ENCODE peak calls at places on chromosomes 1 and 21, in ten cellular contexts. One of them, this sample, is unnamed.

GRCh38 chr1:169725930-169726329 is 7.9 kb downstream of the SELE start:
- DNase-seq in stimulated activated CD8-positive, alpha-beta memory T cell treated with anti-CD3 and anti-CD28 coated beads, Interleukin-7, amount 100 ng/mL, for 1 hour: no peak
- DNase-seq in amniotic stem cell: no peak
- DNase-seq in Peyer's patch: no peak
- DNase-seq in RWPE1: no peak
- DNase-seq in SJSA1: no peak
- DNase-seq in left lung: no peak
- DNase-seq in stimulated activated CD4-positive, alpha-beta T cell treated with anti-CD3 and anti-CD28 coated beads, Interleukin-2, amount 100 ng/mL, for 48 hours: no peak
- DNase-seq in naive thymus-derived CD8-positive, alpha-beta T cell: no peak
- DNase-seq in GM10248: no peak
- DNase-seq in this sample: no peak

GRCh38 chr1:116923421-116923820 is 13.7 kb downstream of the PTGFRN start:
- DNase-seq in stimulated activated CD8-positive, alpha-beta memory T cell treated with anti-CD3 and anti-CD28 coated beads, Interleukin-7, amount 100 ng/mL, for 1 hour: no peak
- DNase-seq in amniotic stem cell: no peak
- DNase-seq in Peyer's patch: no peak
- DNase-seq in RWPE1: no peak
- DNase-seq in SJSA1: no peak
- DNase-seq in left lung: no peak
- DNase-seq in stimulated activated CD4-positive, alpha-beta T cell treated with anti-CD3 and anti-CD28 coated beads, Interleukin-2, amount 100 ng/mL, for 48 hours: no peak
- DNase-seq in naive thymus-derived CD8-positive, alpha-beta T cell: no peak
- DNase-seq in GM10248: no peak
- DNase-seq in this sample: no peak

GRCh38 chr1:230548997-230549396 is 93.3 kb upstream of the COG2 start:
- DNase-seq in stimulated activated CD8-positive, alpha-beta memory T cell treated with anti-CD3 and anti-CD28 coated beads, Interleukin-7, amount 100 ng/mL, for 1 hour: no peak
- DNase-seq in amniotic stem cell: no peak
- DNase-seq in Peyer's patch: no peak
- DNase-seq in RWPE1: no peak
- DNase-seq in SJSA1: no peak
- DNase-seq in left lung: no peak
- DNase-seq in stimulated activated CD4-positive, alpha-beta T cell treated with anti-CD3 and anti-CD28 coated beads, Interleukin-2, amount 100 ng/mL, for 48 hours: no peak
- DNase-seq in naive thymus-derived CD8-positive, alpha-beta T cell: no peak
- DNase-seq in GM10248: no peak
- DNase-seq in this sample: no peak

GRCh38 chr1:31460027-31460426 is 47.0 kb downstream of the SERINC2 start:
- DNase-seq in stimulated activated CD8-positive, alpha-beta memory T cell treated with anti-CD3 and anti-CD28 coated beads, Interleukin-7, amount 100 ng/mL, for 1 hour: no peak
- DNase-seq in amniotic stem cell: no peak
- DNase-seq in Peyer's patch: no peak
- DNase-seq in RWPE1: no peak
- DNase-seq in SJSA1: no peak
- DNase-seq in left lung: no peak
- DNase-seq in stimulated activated CD4-positive, alpha-beta T cell treated with anti-CD3 and anti-CD28 coated beads, Interleukin-2, amount 100 ng/mL, for 48 hours: no peak
- DNase-seq in naive thymus-derived CD8-positive, alpha-beta T cell: no peak
- DNase-seq in GM10248: no peak
- DNase-seq in this sample: peak

GRCh38 chr1:97088386-97088785 is 366.8 kb downstream of the PTBP2 start:
- DNase-seq in stimulated activated CD8-positive, alpha-beta memory T cell treated with anti-CD3 and anti-CD28 coated beads, Interleukin-7, amount 100 ng/mL, for 1 hour: no peak
- DNase-seq in amniotic stem cell: no peak
- DNase-seq in Peyer's patch: no peak
- DNase-seq in RWPE1: no peak
- DNase-seq in SJSA1: no peak
- DNase-seq in left lung: no peak
- DNase-seq in stimulated activated CD4-positive, alpha-beta T cell treated with anti-CD3 and anti-CD28 coated beads, Interleukin-2, amount 100 ng/mL, for 48 hours: no peak
- DNase-seq in naive thymus-derived CD8-positive, alpha-beta T cell: no peak
- DNase-seq in GM10248: no peak
- DNase-seq in this sample: no peak

GRCh38 chr1:215905493-215906095 is 338.5 kb downstream of the KCTD3 start:
- DNase-seq in stimulated activated CD8-positive, alpha-beta memory T cell treated with anti-CD3 and anti-CD28 coated beads, Interleukin-7, amount 100 ng/mL, for 1 hour: no peak
- DNase-seq in amniotic stem cell: peak
- DNase-seq in Peyer's patch: no peak
- DNase-seq in RWPE1: no peak
- DNase-seq in SJSA1: no peak
- DNase-seq in left lung: no peak
- DNase-seq in stimulated activated CD4-positive, alpha-beta T cell treated with anti-CD3 and anti-CD28 coated beads, Interleukin-2, amount 100 ng/mL, for 48 hours: no peak
- DNase-seq in naive thymus-derived CD8-positive, alpha-beta T cell: no peak
- DNase-seq in GM10248: no peak
- DNase-seq in this sample: peak

GRCh38 chr1:184567648-184568047 is 180.8 kb downstream of the C1orf21 start:
- DNase-seq in stimulated activated CD8-positive, alpha-beta memory T cell treated with anti-CD3 and anti-CD28 coated beads, Interleukin-7, amount 100 ng/mL, for 1 hour: no peak
- DNase-seq in amniotic stem cell: no peak
- DNase-seq in Peyer's patch: no peak
- DNase-seq in RWPE1: no peak
- DNase-seq in SJSA1: no peak
- DNase-seq in left lung: no peak
- DNase-seq in stimulated activated CD4-positive, alpha-beta T cell treated with anti-CD3 and anti-CD28 coated beads, Interleukin-2, amount 100 ng/mL, for 48 hours: no peak
- DNase-seq in naive thymus-derived CD8-positive, alpha-beta T cell: no peak
- DNase-seq in GM10248: no peak
- DNase-seq in this sample: peak

GRCh38 chr1:211741799-211742198 is 66.4 kb upstream of the NEK2 start:
- DNase-seq in stimulated activated CD8-positive, alpha-beta memory T cell treated with anti-CD3 and anti-CD28 coated beads, Interleukin-7, amount 100 ng/mL, for 1 hour: no peak
- DNase-seq in amniotic stem cell: no peak
- DNase-seq in Peyer's patch: no peak
- DNase-seq in RWPE1: no peak
- DNase-seq in SJSA1: no peak
- DNase-seq in left lung: no peak
- DNase-seq in stimulated activated CD4-positive, alpha-beta T cell treated with anti-CD3 and anti-CD28 coated beads, Interleukin-2, amount 100 ng/mL, for 48 hours: no peak
- DNase-seq in naive thymus-derived CD8-positive, alpha-beta T cell: no peak
- DNase-seq in GM10248: no peak
- DNase-seq in this sample: no peak

GRCh38 chr21:36745459-36745858 is 46.5 kb downstream of the SIM2 start:
- DNase-seq in stimulated activated CD8-positive, alpha-beta memory T cell treated with anti-CD3 and anti-CD28 coated beads, Interleukin-7, amount 100 ng/mL, for 1 hour: no peak
- DNase-seq in amniotic stem cell: no peak
- DNase-seq in Peyer's patch: no peak
- DNase-seq in RWPE1: no peak
- DNase-seq in SJSA1: no peak
- DNase-seq in left lung: no peak
- DNase-seq in stimulated activated CD4-positive, alpha-beta T cell treated with anti-CD3 and anti-CD28 coated beads, Interleukin-2, amount 100 ng/mL, for 48 hours: no peak
- DNase-seq in naive thymus-derived CD8-positive, alpha-beta T cell: no peak
- DNase-seq in GM10248: no peak
- DNase-seq in this sample: no peak

GRCh38 chr1:156887324-156887723 is 6.2 kb upstream of the PEAR1 start:
- DNase-seq in stimulated activated CD8-positive, alpha-beta memory T cell treated with anti-CD3 and anti-CD28 coated beads, Interleukin-7, amount 100 ng/mL, for 1 hour: no peak
- DNase-seq in amniotic stem cell: no peak
- DNase-seq in Peyer's patch: no peak
- DNase-seq in RWPE1: no peak
- DNase-seq in SJSA1: no peak
- DNase-seq in left lung: peak
- DNase-seq in stimulated activated CD4-positive, alpha-beta T cell treated with anti-CD3 and anti-CD28 coated beads, Interleukin-2, amount 100 ng/mL, for 48 hours: no peak
- DNase-seq in naive thymus-derived CD8-positive, alpha-beta T cell: no peak
- DNase-seq in GM10248: no peak
- DNase-seq in this sample: no peak

GRCh38 chr1:41513388-41513745 is 28.9 kb upstream of the EDN2 start:
- DNase-seq in stimulated activated CD8-positive, alpha-beta memory T cell treated with anti-CD3 and anti-CD28 coated beads, Interleukin-7, amount 100 ng/mL, for 1 hour: no peak
- DNase-seq in amniotic stem cell: no peak
- DNase-seq in Peyer's patch: no peak
- DNase-seq in RWPE1: no peak
- DNase-seq in SJSA1: no peak
- DNase-seq in left lung: peak
- DNase-seq in stimulated activated CD4-positive, alpha-beta T cell treated with anti-CD3 and anti-CD28 coated beads, Interleukin-2, amount 100 ng/mL, for 48 hours: peak
- DNase-seq in naive thymus-derived CD8-positive, alpha-beta T cell: peak
- DNase-seq in GM10248: no peak
- DNase-seq in this sample: no peak

GRCh38 chr1:111476761-111477309 is 3.1 kb downstream of the C1orf162 start:
- DNase-seq in stimulated activated CD8-positive, alpha-beta memory T cell treated with anti-CD3 and anti-CD28 coated beads, Interleukin-7, amount 100 ng/mL, for 1 hour: no peak
- DNase-seq in amniotic stem cell: no peak
- DNase-seq in Peyer's patch: peak
- DNase-seq in RWPE1: no peak
- DNase-seq in SJSA1: no peak
- DNase-seq in left lung: no peak
- DNase-seq in stimulated activated CD4-positive, alpha-beta T cell treated with anti-CD3 and anti-CD28 coated beads, Interleukin-2, amount 100 ng/mL, for 48 hours: peak
- DNase-seq in naive thymus-derived CD8-positive, alpha-beta T cell: no peak
- DNase-seq in GM10248: peak
- DNase-seq in this sample: no peak

GRCh38 chr1:119079881-119080280 is 60.6 kb downstream of the WARS2 start:
- DNase-seq in stimulated activated CD8-positive, alpha-beta memory T cell treated with anti-CD3 and anti-CD28 coated beads, Interleukin-7, amount 100 ng/mL, for 1 hour: no peak
- DNase-seq in amniotic stem cell: no peak
- DNase-seq in Peyer's patch: no peak
- DNase-seq in RWPE1: no peak
- DNase-seq in SJSA1: no peak
- DNase-seq in left lung: no peak
- DNase-seq in stimulated activated CD4-positive, alpha-beta T cell treated with anti-CD3 and anti-CD28 coated beads, Interleukin-2, amount 100 ng/mL, for 48 hours: no peak
- DNase-seq in naive thymus-derived CD8-positive, alpha-beta T cell: no peak
- DNase-seq in GM10248: no peak
- DNase-seq in this sample: no peak

GRCh38 chr1:94871031-94871430 is 50.9 kb downstream of the SLC44A3 start:
- DNase-seq in stimulated activated CD8-positive, alpha-beta memory T cell treated with anti-CD3 and anti-CD28 coated beads, Interleukin-7, amount 100 ng/mL, for 1 hour: no peak
- DNase-seq in amniotic stem cell: no peak
- DNase-seq in Peyer's patch: no peak
- DNase-seq in RWPE1: no peak
- DNase-seq in SJSA1: no peak
- DNase-seq in left lung: no peak
- DNase-seq in stimulated activated CD4-positive, alpha-beta T cell treated with anti-CD3 and anti-CD28 coated beads, Interleukin-2, amount 100 ng/mL, for 48 hours: no peak
- DNase-seq in naive thymus-derived CD8-positive, alpha-beta T cell: no peak
- DNase-seq in GM10248: no peak
- DNase-seq in this sample: no peak

GRCh38 chr1:203172184-203173115 is 3.2 kb downstream of the MYBPH start:
- DNase-seq in stimulated activated CD8-positive, alpha-beta memory T cell treated with anti-CD3 and anti-CD28 coated beads, Interleukin-7, amount 100 ng/mL, for 1 hour: peak
- DNase-seq in amniotic stem cell: no peak
- DNase-seq in Peyer's patch: peak
- DNase-seq in RWPE1: peak
- DNase-seq in SJSA1: peak
- DNase-seq in left lung: peak
- DNase-seq in stimulated activated CD4-positive, alpha-beta T cell treated with anti-CD3 and anti-CD28 coated beads, Interleukin-2, amount 100 ng/mL, for 48 hours: peak
- DNase-seq in naive thymus-derived CD8-positive, alpha-beta T cell: peak
- DNase-seq in GM10248: peak
- DNase-seq in this sample: peak

GRCh38 chr1:111148376-111148881 is 8.4 kb downstream of the CEPT1 start:
- DNase-seq in stimulated activated CD8-positive, alpha-beta memory T cell treated with anti-CD3 and anti-CD28 coated beads, Interleukin-7, amount 100 ng/mL, for 1 hour: no peak
- DNase-seq in amniotic stem cell: no peak
- DNase-seq in Peyer's patch: no peak
- DNase-seq in RWPE1: no peak
- DNase-seq in SJSA1: no peak
- DNase-seq in left lung: no peak
- DNase-seq in stimulated activated CD4-positive, alpha-beta T cell treated with anti-CD3 and anti-CD28 coated beads, Interleukin-2, amount 100 ng/mL, for 48 hours: no peak
- DNase-seq in naive thymus-derived CD8-positive, alpha-beta T cell: no peak
- DNase-seq in GM10248: no peak
- DNase-seq in this sample: no peak

GRCh38 chr1:23385119-23385621 is 15.5 kb upstream of the ZNF436 start:
- DNase-seq in stimulated activated CD8-positive, alpha-beta memory T cell treated with anti-CD3 and anti-CD28 coated beads, Interleukin-7, amount 100 ng/mL, for 1 hour: no peak
- DNase-seq in amniotic stem cell: no peak
- DNase-seq in Peyer's patch: no peak
- DNase-seq in RWPE1: no peak
- DNase-seq in SJSA1: no peak
- DNase-seq in left lung: no peak
- DNase-seq in stimulated activated CD4-positive, alpha-beta T cell treated with anti-CD3 and anti-CD28 coated beads, Interleukin-2, amount 100 ng/mL, for 48 hours: no peak
- DNase-seq in naive thymus-derived CD8-positive, alpha-beta T cell: no peak
- DNase-seq in GM10248: no peak
- DNase-seq in this sample: no peak

GRCh38 chr1:25727819-25728286 is 72.1 kb upstream of the SELENON start:
- DNase-seq in stimulated activated CD8-positive, alpha-beta memory T cell treated with anti-CD3 and anti-CD28 coated beads, Interleukin-7, amount 100 ng/mL, for 1 hour: no peak
- DNase-seq in amniotic stem cell: no peak
- DNase-seq in Peyer's patch: peak
- DNase-seq in RWPE1: no peak
- DNase-seq in SJSA1: no peak
- DNase-seq in left lung: no peak
- DNase-seq in stimulated activated CD4-positive, alpha-beta T cell treated with anti-CD3 and anti-CD28 coated beads, Interleukin-2, amount 100 ng/mL, for 48 hours: no peak
- DNase-seq in naive thymus-derived CD8-positive, alpha-beta T cell: no peak
- DNase-seq in GM10248: no peak
- DNase-seq in this sample: peak

GRCh38 chr1:1669468-1670440 is 10.9 kb upstream of the CDK11B start:
- DNase-seq in stimulated activated CD8-positive, alpha-beta memory T cell treated with anti-CD3 and anti-CD28 coated beads, Interleukin-7, amount 100 ng/mL, for 1 hour: no peak
- DNase-seq in amniotic stem cell: no peak
- DNase-seq in Peyer's patch: no peak
- DNase-seq in RWPE1: no peak
- DNase-seq in SJSA1: peak
- DNase-seq in left lung: peak
- DNase-seq in stimulated activated CD4-positive, alpha-beta T cell treated with anti-CD3 and anti-CD28 coated beads, Interleukin-2, amount 100 ng/mL, for 48 hours: no peak
- DNase-seq in naive thymus-derived CD8-positive, alpha-beta T cell: no peak
- DNase-seq in GM10248: no peak
- DNase-seq in this sample: no peak

GRCh38 chr1:56790036-56790435 is 29.2 kb downstream of the FYB2 start:
- DNase-seq in stimulated activated CD8-positive, alpha-beta memory T cell treated with anti-CD3 and anti-CD28 coated beads, Interleukin-7, amount 100 ng/mL, for 1 hour: no peak
- DNase-seq in amniotic stem cell: no peak
- DNase-seq in Peyer's patch: no peak
- DNase-seq in RWPE1: no peak
- DNase-seq in SJSA1: no peak
- DNase-seq in left lung: no peak
- DNase-seq in stimulated activated CD4-positive, alpha-beta T cell treated with anti-CD3 and anti-CD28 coated beads, Interleukin-2, amount 100 ng/mL, for 48 hours: no peak
- DNase-seq in naive thymus-derived CD8-positive, alpha-beta T cell: no peak
- DNase-seq in GM10248: no peak
- DNase-seq in this sample: peak

GRCh38 chr1:109198043-109198695 is 15.5 kb upstream of the SARS1 start:
- DNase-seq in stimulated activated CD8-positive, alpha-beta memory T cell treated with anti-CD3 and anti-CD28 coated beads, Interleukin-7, amount 100 ng/mL, for 1 hour: no peak
- DNase-seq in amniotic stem cell: peak
- DNase-seq in Peyer's patch: no peak
- DNase-seq in RWPE1: peak
- DNase-seq in SJSA1: peak
- DNase-seq in left lung: no peak
- DNase-seq in stimulated activated CD4-positive, alpha-beta T cell treated with anti-CD3 and anti-CD28 coated beads, Interleukin-2, amount 100 ng/mL, for 48 hours: no peak
- DNase-seq in naive thymus-derived CD8-positive, alpha-beta T cell: no peak
- DNase-seq in GM10248: no peak
- DNase-seq in this sample: no peak

GRCh38 chr1:33081554-33082305 is 777 bp downstream of the AZIN2 start:
- DNase-seq in stimulated activated CD8-positive, alpha-beta memory T cell treated with anti-CD3 and anti-CD28 coated beads, Interleukin-7, amount 100 ng/mL, for 1 hour: no peak
- DNase-seq in amniotic stem cell: no peak
- DNase-seq in Peyer's patch: no peak
- DNase-seq in RWPE1: no peak
- DNase-seq in SJSA1: no peak
- DNase-seq in left lung: no peak
- DNase-seq in stimulated activated CD4-positive, alpha-beta T cell treated with anti-CD3 and anti-CD28 coated beads, Interleukin-2, amount 100 ng/mL, for 48 hours: no peak
- DNase-seq in naive thymus-derived CD8-positive, alpha-beta T cell: no peak
- DNase-seq in GM10248: no peak
- DNase-seq in this sample: peak

GRCh38 chr1:204191481-204191880 is 4.8 kb downstream of the KISS1 start:
- DNase-seq in stimulated activated CD8-positive, alpha-beta memory T cell treated with anti-CD3 and anti-CD28 coated beads, Interleukin-7, amount 100 ng/mL, for 1 hour: no peak
- DNase-seq in amniotic stem cell: no peak
- DNase-seq in Peyer's patch: no peak
- DNase-seq in RWPE1: no peak
- DNase-seq in SJSA1: no peak
- DNase-seq in left lung: no peak
- DNase-seq in stimulated activated CD4-positive, alpha-beta T cell treated with anti-CD3 and anti-CD28 coated beads, Interleukin-2, amount 100 ng/mL, for 48 hours: no peak
- DNase-seq in naive thymus-derived CD8-positive, alpha-beta T cell: no peak
- DNase-seq in GM10248: no peak
- DNase-seq in this sample: no peak

GRCh38 chr1:34279971-34280370 is 103.3 kb downstream of the C1orf94 start:
- DNase-seq in stimulated activated CD8-positive, alpha-beta memory T cell treated with anti-CD3 and anti-CD28 coated beads, Interleukin-7, amount 100 ng/mL, for 1 hour: no peak
- DNase-seq in amniotic stem cell: no peak
- DNase-seq in Peyer's patch: no peak
- DNase-seq in RWPE1: no peak
- DNase-seq in SJSA1: no peak
- DNase-seq in left lung: no peak
- DNase-seq in stimulated activated CD4-positive, alpha-beta T cell treated with anti-CD3 and anti-CD28 coated beads, Interleukin-2, amount 100 ng/mL, for 48 hours: no peak
- DNase-seq in naive thymus-derived CD8-positive, alpha-beta T cell: no peak
- DNase-seq in GM10248: no peak
- DNase-seq in this sample: no peak

GRCh38 chr1:84442256-84442655 is 36.8 kb upstream of the RPF1 start:
- DNase-seq in stimulated activated CD8-positive, alpha-beta memory T cell treated with anti-CD3 and anti-CD28 coated beads, Interleukin-7, amount 100 ng/mL, for 1 hour: no peak
- DNase-seq in amniotic stem cell: peak
- DNase-seq in Peyer's patch: no peak
- DNase-seq in RWPE1: peak
- DNase-seq in SJSA1: no peak
- DNase-seq in left lung: no peak
- DNase-seq in stimulated activated CD4-positive, alpha-beta T cell treated with anti-CD3 and anti-CD28 coated beads, Interleukin-2, amount 100 ng/mL, for 48 hours: no peak
- DNase-seq in naive thymus-derived CD8-positive, alpha-beta T cell: no peak
- DNase-seq in GM10248: peak
- DNase-seq in this sample: peak

GRCh38 chr1:151371744-151372410 is 628 bp downstream of the SELENBP1 start:
- DNase-seq in stimulated activated CD8-positive, alpha-beta memory T cell treated with anti-CD3 and anti-CD28 coated beads, Interleukin-7, amount 100 ng/mL, for 1 hour: no peak
- DNase-seq in amniotic stem cell: no peak
- DNase-seq in Peyer's patch: no peak
- DNase-seq in RWPE1: peak
- DNase-seq in SJSA1: peak
- DNase-seq in left lung: no peak
- DNase-seq in stimulated activated CD4-positive, alpha-beta T cell treated with anti-CD3 and anti-CD28 coated beads, Interleukin-2, amount 100 ng/mL, for 48 hours: no peak
- DNase-seq in naive thymus-derived CD8-positive, alpha-beta T cell: no peak
- DNase-seq in GM10248: no peak
- DNase-seq in this sample: no peak

GRCh38 chr1:218886472-218886871 is 287.2 kb upstream of the LYPLAL1 start:
- DNase-seq in stimulated activated CD8-positive, alpha-beta memory T cell treated with anti-CD3 and anti-CD28 coated beads, Interleukin-7, amount 100 ng/mL, for 1 hour: no peak
- DNase-seq in amniotic stem cell: no peak
- DNase-seq in Peyer's patch: no peak
- DNase-seq in RWPE1: no peak
- DNase-seq in SJSA1: no peak
- DNase-seq in left lung: no peak
- DNase-seq in stimulated activated CD4-positive, alpha-beta T cell treated with anti-CD3 and anti-CD28 coated beads, Interleukin-2, amount 100 ng/mL, for 48 hours: no peak
- DNase-seq in naive thymus-derived CD8-positive, alpha-beta T cell: no peak
- DNase-seq in GM10248: no peak
- DNase-seq in this sample: no peak

GRCh38 chr1:24605534-24606295 is 37.4 kb upstream of the SRRM1 start:
- DNase-seq in stimulated activated CD8-positive, alpha-beta memory T cell treated with anti-CD3 and anti-CD28 coated beads, Interleukin-7, amount 100 ng/mL, for 1 hour: no peak
- DNase-seq in amniotic stem cell: no peak
- DNase-seq in Peyer's patch: no peak
- DNase-seq in RWPE1: no peak
- DNase-seq in SJSA1: no peak
- DNase-seq in left lung: no peak
- DNase-seq in stimulated activated CD4-positive, alpha-beta T cell treated with anti-CD3 and anti-CD28 coated beads, Interleukin-2, amount 100 ng/mL, for 48 hours: no peak
- DNase-seq in naive thymus-derived CD8-positive, alpha-beta T cell: no peak
- DNase-seq in GM10248: no peak
- DNase-seq in this sample: peak